ENCODE peak calls at places on chromosomes 12 and 14, in seven cellular contexts. O, A, F, Y, I, P and S are unnamed samples.

GRCh38 chr12:111248221-111248620 is 120.7 kb downstream of the PHETA1 start:
- DNase-seq in O (no peak), A (no peak), F (peak), Y (no peak), I (peak), P (no peak), S (peak)

GRCh38 chr12:64673490-64674169 is 63.3 kb downstream of the RASSF3 start:
- DNase-seq in O (no peak), A (no peak), F (no peak), Y (no peak), I (no peak), P (no peak), S (no peak)

GRCh38 chr12:113855998-113856397 is 110.1 kb downstream of the RBM19 start:
- DNase-seq in O (no peak), A (no peak), F (no peak), Y (no peak), I (no peak), P (no peak), S (no peak)

GRCh38 chr14:104882991-104883660 is 18.1 kb downstream of the CEP170B start:
- DNase-seq in O (peak), A (no peak), F (no peak), Y (no peak), I (no peak), P (no peak), S (no peak)

GRCh38 chr12:48379784-48380183 is 29.1 kb upstream of the ZNF641 start:
- DNase-seq in O (no peak), A (no peak), F (no peak), Y (no peak), I (no peak), P (no peak), S (peak)

GRCh38 chr12:117875652-117876491 is 92.9 kb downstream of the KSR2 start:
- DNase-seq in O (no peak), A (no peak), F (no peak), Y (peak), I (no peak), P (peak), S (no peak)

GRCh38 chr12:108248011-108248410 is 91.1 kb downstream of the CMKLR1 start:
- DNase-seq in O (no peak), A (no peak), F (no peak), Y (no peak), I (no peak), P (no peak), S (no peak)

GRCh38 chr12:51941011-51941561 is 10.4 kb upstream of the ACVR1B start:
- DNase-seq in O (no peak), A (peak), F (no peak), Y (no peak), I (no peak), P (no peak), S (no peak)

GRCh38 chr12:69546693-69547438 is 38.4 kb upstream of the CCT2 start:
- DNase-seq in O (no peak), A (no peak), F (no peak), Y (no peak), I (no peak), P (no peak), S (no peak)

GRCh38 chr12:121530600-121531355 is 50.0 kb downstream of the KDM2B start:
- DNase-seq in O (peak), A (peak), F (peak), Y (peak), I (peak), P (peak), S (peak)

GRCh38 chr12:1760566-1761382 is 59.6 kb upstream of the LRTM2 start:
- DNase-seq in O (no peak), A (no peak), F (no peak), Y (no peak), I (no peak), P (no peak), S (peak)

GRCh38 chr12:22443379-22444316 is 100.7 kb downstream of the C2CD5 start:
- DNase-seq in O (peak), A (peak), F (peak), Y (peak), I (peak), P (peak), S (peak)

GRCh38 chr12:12877789-12878455 is 13.4 kb upstream of the GPRC5A start:
- DNase-seq in O (no peak), A (no peak), F (no peak), Y (no peak), I (no peak), P (no peak), S (no peak)
- TF ChIP-seq CTCF in O (no peak), A (no peak), F (no peak), Y (no peak), I (no peak), P (no peak), S (no peak)

GRCh38 chr12:93009533-93009932 is 80.4 kb upstream of the EEA1 start:
- DNase-seq in O (no peak), A (no peak), F (no peak), Y (no peak), I (no peak), P (no peak), S (no peak)
- TF ChIP-seq CTCF in O (no peak), A (no peak), F (no peak), Y (no peak), I (no peak), P (no peak), S (no peak)

GRCh38 chr14:90398315-90398811 is 1.5 kb downstream of the CALM1 start:
- DNase-seq in O (peak), A (peak), F (peak), Y (no peak), I (peak), P (peak), S (peak)

GRCh38 chr14:90396342-90397339 is at the start of gene CALM1:
- DNase-seq in O (peak), A (peak), F (peak), Y (peak), I (peak), P (peak), S (peak)

GRCh38 chr14:90398841-90399540 is 2.2 kb downstream of the CALM1 start:
- DNase-seq in O (no peak), A (no peak), F (no peak), Y (no peak), I (no peak), P (no peak), S (no peak)

GRCh38 chr14:90399541-90400444 is 3.0 kb downstream of the CALM1 start:
- DNase-seq in O (peak), A (peak), F (peak), Y (peak), I (peak), P (peak), S (peak)

GRCh38 chr14:90397401-90398314 is 829 bp downstream of the CALM1 start:
- DNase-seq in O (peak), A (peak), F (peak), Y (peak), I (peak), P (peak), S (peak)
- TF ChIP-seq CTCF in O (no peak), A (no peak), F (no peak), Y (no peak), I (no peak), P (no peak), S (no peak)

GRCh38 chr12:50568338-50569155 is 63.8 kb downstream of the DIP2B start:
- DNase-seq in O (no peak), A (no peak), F (no peak), Y (no peak), I (no peak), P (no peak), S (peak)

GRCh38 chr12:50572275-50572674 is 67.5 kb downstream of the DIP2B start:
- DNase-seq in O (no peak), A (no peak), F (peak), Y (no peak), I (peak), P (no peak), S (peak)

GRCh38 chr12:50569321-50569720 is 64.5 kb downstream of the DIP2B start:
- DNase-seq in O (no peak), A (no peak), F (no peak), Y (no peak), I (no peak), P (no peak), S (no peak)

GRCh38 chr12:50567926-50568325 is 63.1 kb downstream of the DIP2B start:
- DNase-seq in O (no peak), A (no peak), F (no peak), Y (no peak), I (no peak), P (no peak), S (peak)

DNA sequence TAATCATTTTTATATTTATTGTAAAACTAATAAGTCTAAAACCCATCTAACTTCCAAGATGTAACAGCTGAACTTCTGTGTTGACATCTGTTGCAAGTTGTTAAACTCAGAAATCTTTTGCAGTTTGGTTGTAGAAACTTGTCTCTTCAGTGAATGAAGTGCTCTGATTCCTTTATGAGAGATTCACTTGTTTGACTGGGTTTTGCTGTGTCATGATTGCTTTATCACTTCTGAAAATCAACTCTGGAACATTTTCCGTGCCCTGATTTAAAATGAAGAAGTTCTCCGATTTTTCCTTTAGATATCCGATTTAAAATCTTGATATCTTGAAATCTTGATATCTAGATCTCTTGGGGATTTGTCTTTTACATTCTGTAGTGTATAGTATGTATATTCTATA is 65.1 kb downstream of the DIP2B start:
- DNase-seq in O (no peak), A (no peak), F (no peak), Y (no peak), I (no peak), P (no peak), S (no peak)
- TF ChIP-seq CTCF in O (no peak), A (no peak), F (no peak), Y (no peak), I (no peak), P (no peak), S (no peak)

GRCh38 chr12:75528692-75529091 is 17.3 kb upstream of the KRR1 start:
- DNase-seq in O (no peak), A (no peak), F (no peak), Y (no peak), I (no peak), P (no peak), S (no peak)

GRCh38 chr12:75529826-75530225 is 18.4 kb upstream of the KRR1 start:
- DNase-seq in O (no peak), A (no peak), F (no peak), Y (no peak), I (no peak), P (no peak), S (no peak)

GRCh38 chr12:75528272-75528671 is 16.9 kb upstream of the KRR1 start:
- DNase-seq in O (no peak), A (no peak), F (no peak), Y (no peak), I (no peak), P (no peak), S (no peak)

GRCh38 chr12:75526655-75527511 is 15.5 kb upstream of the KRR1 start:
- DNase-seq in O (no peak), A (no peak), F (no peak), Y (peak), I (peak), P (peak), S (peak)

GRCh38 chr12:75525263-75525662 is 13.9 kb upstream of the KRR1 start:
- DNase-seq in O (no peak), A (no peak), F (no peak), Y (no peak), I (no peak), P (no peak), S (no peak)
- TF ChIP-seq CTCF in O (no peak), A (no peak), F (no peak), Y (peak), I (peak), P (peak), S (peak)

GRCh38 chr12:115492553-115492952 is 784.9 kb downstream of the MED13L start:
- DNase-seq in O (no peak), A (no peak), F (no peak), Y (no peak), I (no peak), P (no peak), S (no peak)

GRCh38 chr12:115500872-115501271 is 776.6 kb downstream of the MED13L start:
- DNase-seq in O (no peak), A (no peak), F (no peak), Y (no peak), I (no peak), P (no peak), S (no peak)

GRCh38 chr12:115491851-115492250 is 785.6 kb downstream of the MED13L start:
- DNase-seq in O (no peak), A (peak), F (no peak), Y (no peak), I (peak), P (no peak), S (no peak)

DNA sequence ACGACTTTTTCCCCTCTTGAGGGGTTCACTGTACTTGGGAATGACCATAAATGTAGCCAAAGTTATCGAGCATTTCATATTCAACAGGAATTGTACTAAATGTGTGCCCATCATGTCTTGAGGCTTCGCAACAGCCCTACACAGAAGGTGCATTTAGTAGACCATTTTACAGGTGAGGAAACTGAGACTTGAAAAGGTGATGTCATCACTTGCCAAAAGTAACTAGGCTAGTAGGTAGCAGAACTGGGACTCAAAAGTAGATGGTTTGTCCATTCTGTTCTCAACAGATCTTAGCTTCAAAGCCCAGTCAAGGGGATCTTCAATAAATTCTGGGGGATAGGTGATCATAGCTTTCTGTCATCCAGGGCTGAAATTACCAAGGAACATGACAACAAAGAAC is 782.2 kb downstream of the MED13L start:
- DNase-seq in O (no peak), A (no peak), F (no peak), Y (no peak), I (no peak), P (no peak), S (no peak)
- TF ChIP-seq CTCF in O (no peak), A (no peak), F (no peak), Y (no peak), I (no peak), P (no peak), S (no peak)

GRCh38 chr12:95718772-95719171 is 71.8 kb downstream of the NTN4 start:
- DNase-seq in O (no peak), A (no peak), F (no peak), Y (no peak), I (no peak), P (no peak), S (no peak)

GRCh38 chr12:95724767-95725166 is 65.8 kb downstream of the NTN4 start:
- DNase-seq in O (no peak), A (no peak), F (no peak), Y (no peak), I (no peak), P (no peak), S (no peak)

GRCh38 chr12:95718001-95718400 is 72.6 kb downstream of the NTN4 start:
- DNase-seq in O (no peak), A (no peak), F (no peak), Y (no peak), I (peak), P (no peak), S (no peak)

GRCh38 chr12:95723693-95724384 is 66.7 kb downstream of the NTN4 start:
- DNase-seq in O (no peak), A (no peak), F (no peak), Y (no peak), I (no peak), P (no peak), S (no peak)

DNA sequence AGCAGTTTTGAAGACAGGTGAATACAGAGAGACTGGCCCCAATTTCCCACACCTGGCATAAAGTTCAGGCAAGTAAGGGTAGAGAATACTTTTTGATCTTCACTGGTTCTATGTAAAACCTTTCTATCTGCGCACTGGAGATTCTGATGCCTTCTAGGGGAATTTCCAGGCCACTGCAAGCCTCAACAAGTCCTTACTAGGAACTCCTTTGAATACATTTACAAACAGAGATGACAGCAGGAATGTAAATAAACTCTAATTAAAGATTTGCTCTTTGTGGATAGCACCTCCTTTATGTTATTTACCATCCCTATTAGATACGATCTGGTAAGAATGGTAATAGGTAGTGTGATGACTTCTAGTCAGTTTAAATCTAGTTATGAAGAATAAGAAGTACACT is 69.2 kb downstream of the NTN4 start:
- DNase-seq in O (no peak), A (no peak), F (no peak), Y (no peak), I (peak), P (no peak), S (peak)
- TF ChIP-seq CTCF in O (no peak), A (no peak), F (no peak), Y (no peak), I (peak), P (peak), S (no peak)

GRCh38 chr12:126347421-126347820 is 1282.2 kb downstream of the AACS start:
- DNase-seq in O (no peak), A (no peak), F (no peak), Y (no peak), I (no peak), P (peak), S (no peak)
- TF ChIP-seq CTCF in O (no peak), A (no peak), F (no peak), Y (no peak), I (peak), P (peak), S (peak)